ENCODE peak calls at places on chromosomes 12 and 14, in six cellular contexts. One of them, this sample, is unnamed.
A peak's percentile ranks its signal among the peaks of the same experiment; 100 is the strongest.

GRCh38 chr14:23513005-23513412 is 38.6 kb downstream of the ZFHX2 start:
- DNase-seq in progenitor cell of endocrine pancreas: no peak
- DNase-seq in RPMI7951: no peak
- DNase-seq in stimulated activated CD4-positive, alpha-beta T cell treated with anti-CD3 and anti-CD28 coated beads, Interleukin-4, amount 100 ng/mL, for 4 hours: no peak
- DNase-seq in heart right ventricle: no peak
- DNase-seq in CD4-positive, alpha-beta memory T cell: no peak
- DNase-seq in this sample: no peak

GRCh38 chr12:118645219-118645618 is 268.9 kb downstream of the SUDS3 start:
- DNase-seq in stimulated activated CD4-positive, alpha-beta T cell treated with anti-CD3 and anti-CD28 coated beads, Interleukin-4, amount 100 ng/mL, for 4 hours: no peak
- DNase-seq in progenitor cell of endocrine pancreas: peak; percentile 69
- DNase-seq in heart right ventricle: no peak
- DNase-seq in CD4-positive, alpha-beta memory T cell: no peak
- DNase-seq in RPMI7951: no peak
- DNase-seq in this sample: peak; percentile 69

GRCh38 chr14:100484531-100485267 is 102.5 kb downstream of the BEGAIN start:
- DNase-seq in RPMI7951: no peak
- DNase-seq in stimulated activated CD4-positive, alpha-beta T cell treated with anti-CD3 and anti-CD28 coated beads, Interleukin-4, amount 100 ng/mL, for 4 hours: no peak
- DNase-seq in CD4-positive, alpha-beta memory T cell: no peak
- DNase-seq in heart right ventricle: no peak
- DNase-seq in progenitor cell of endocrine pancreas: no peak
- DNase-seq in this sample: no peak

GRCh38 chr12:38890102-38890501 is 15.3 kb downstream of the CPNE8 start:
- DNase-seq in heart right ventricle: no peak
- DNase-seq in CD4-positive, alpha-beta memory T cell: no peak
- DNase-seq in RPMI7951: no peak
- DNase-seq in progenitor cell of endocrine pancreas: no peak
- DNase-seq in stimulated activated CD4-positive, alpha-beta T cell treated with anti-CD3 and anti-CD28 coated beads, Interleukin-4, amount 100 ng/mL, for 4 hours: no peak
- DNase-seq in this sample: no peak

GRCh38 chr12:109302358-109302757 is 6.7 kb downstream of the FOXN4 start:
- DNase-seq in RPMI7951: no peak
- DNase-seq in progenitor cell of endocrine pancreas: no peak
- DNase-seq in heart right ventricle: no peak
- DNase-seq in stimulated activated CD4-positive, alpha-beta T cell treated with anti-CD3 and anti-CD28 coated beads, Interleukin-4, amount 100 ng/mL, for 4 hours: no peak
- DNase-seq in CD4-positive, alpha-beta memory T cell: no peak
- DNase-seq in this sample: no peak

GRCh38 chr12:47155457-47156166 is 75.9 kb upstream of the AMIGO2 start:
- DNase-seq in stimulated activated CD4-positive, alpha-beta T cell treated with anti-CD3 and anti-CD28 coated beads, Interleukin-4, amount 100 ng/mL, for 4 hours: no peak
- DNase-seq in CD4-positive, alpha-beta memory T cell: no peak
- DNase-seq in RPMI7951: peak; percentile 23
- DNase-seq in heart right ventricle: no peak
- DNase-seq in progenitor cell of endocrine pancreas: no peak
- DNase-seq in this sample: no peak

GRCh38 chr14:102694530-102695171 is 82.6 kb upstream of the TRAF3 start:
- DNase-seq in heart right ventricle: no peak
- DNase-seq in progenitor cell of endocrine pancreas: peak; percentile 49
- DNase-seq in RPMI7951: peak; percentile 57
- DNase-seq in stimulated activated CD4-positive, alpha-beta T cell treated with anti-CD3 and anti-CD28 coated beads, Interleukin-4, amount 100 ng/mL, for 4 hours: peak; percentile 28
- DNase-seq in CD4-positive, alpha-beta memory T cell: peak; percentile 61
- DNase-seq in this sample: peak; percentile 75

GRCh38 chr14:34680806-34681479 is 33.5 kb downstream of the CFL2 start:
- DNase-seq in progenitor cell of endocrine pancreas: no peak
- DNase-seq in CD4-positive, alpha-beta memory T cell: no peak
- DNase-seq in RPMI7951: no peak
- DNase-seq in stimulated activated CD4-positive, alpha-beta T cell treated with anti-CD3 and anti-CD28 coated beads, Interleukin-4, amount 100 ng/mL, for 4 hours: no peak
- DNase-seq in heart right ventricle: no peak
- DNase-seq in this sample: no peak

GRCh38 chr12:49559011-49559675 is 8.8 kb downstream of the MCRS1 start:
- DNase-seq in RPMI7951: no peak
- DNase-seq in stimulated activated CD4-positive, alpha-beta T cell treated with anti-CD3 and anti-CD28 coated beads, Interleukin-4, amount 100 ng/mL, for 4 hours: no peak
- DNase-seq in heart right ventricle: no peak
- DNase-seq in CD4-positive, alpha-beta memory T cell: no peak
- DNase-seq in progenitor cell of endocrine pancreas: no peak
- DNase-seq in this sample: no peak

GRCh38 chr12:123034022-123034541 is 53.6 kb downstream of the ARL6IP4 start:
- DNase-seq in progenitor cell of endocrine pancreas: no peak
- DNase-seq in stimulated activated CD4-positive, alpha-beta T cell treated with anti-CD3 and anti-CD28 coated beads, Interleukin-4, amount 100 ng/mL, for 4 hours: no peak
- DNase-seq in RPMI7951: no peak
- DNase-seq in CD4-positive, alpha-beta memory T cell: no peak
- DNase-seq in heart right ventricle: no peak
- DNase-seq in this sample: no peak

GRCh38 chr14:32693114-32693513 is 245.6 kb upstream of the NPAS3 start:
- DNase-seq in CD4-positive, alpha-beta memory T cell: no peak
- DNase-seq in progenitor cell of endocrine pancreas: no peak
- DNase-seq in stimulated activated CD4-positive, alpha-beta T cell treated with anti-CD3 and anti-CD28 coated beads, Interleukin-4, amount 100 ng/mL, for 4 hours: no peak
- DNase-seq in RPMI7951: peak; percentile 97
- DNase-seq in heart right ventricle: no peak
- DNase-seq in this sample: no peak

GRCh38 chr12:2108975-2109671 is 56.3 kb downstream of the CACNA1C start:
- DNase-seq in progenitor cell of endocrine pancreas: no peak
- DNase-seq in heart right ventricle: no peak
- DNase-seq in stimulated activated CD4-positive, alpha-beta T cell treated with anti-CD3 and anti-CD28 coated beads, Interleukin-4, amount 100 ng/mL, for 4 hours: no peak
- DNase-seq in CD4-positive, alpha-beta memory T cell: no peak
- DNase-seq in RPMI7951: no peak
- DNase-seq in this sample: no peak

This sample was measured in neuronal stem cell.